ENCODE peak calls at places on chromosomes 13 and 19, in four cellular contexts. One of them, this sample, is unnamed.

GRCh38 chr13:59112375-59112774 is 1051.4 kb downstream of the DIAPH3 start:
- DNase-seq in AG08395: no peak
- DNase-seq in left ventricle myocardium superior: no peak
- DNase-seq in body of pancreas: no peak
- DNase-seq in this sample: peak; percentile 74

GRCh38 chr13:110233181-110233641 is 73.7 kb downstream of the COL4A1 start:
- DNase-seq in AG08395: peak; percentile 73
- DNase-seq in left ventricle myocardium superior: peak; percentile 58
- DNase-seq in body of pancreas: no peak
- DNase-seq in this sample: peak; percentile 92

GRCh38 chr19:53381376-53381775 is 13.6 kb upstream of the ZNF765 start:
- DNase-seq in AG08395: no peak
- DNase-seq in left ventricle myocardium superior: no peak
- DNase-seq in body of pancreas: no peak
- DNase-seq in this sample: no peak

GRCh38 chr13:19810151-19810550 is 27.4 kb upstream of the PSPC1 start:
- DNase-seq in AG08395: no peak
- DNase-seq in left ventricle myocardium superior: no peak
- DNase-seq in body of pancreas: no peak
- DNase-seq in this sample: no peak

GRCh38 chr19:15194938-15195337 is 5.9 kb downstream of the NOTCH3 start:
- DNase-seq in AG08395: peak; percentile 57
- DNase-seq in left ventricle myocardium superior: no peak
- DNase-seq in body of pancreas: peak; percentile 25
- DNase-seq in this sample: peak; percentile 59

GRCh38 chr13:65417953-65418352 is 1812.2 kb downstream of the PCDH9 start:
- DNase-seq in AG08395: no peak
- DNase-seq in left ventricle myocardium superior: no peak
- DNase-seq in body of pancreas: no peak
- DNase-seq in this sample: no peak

GRCh38 chr13:95156208-95156607 is 145.0 kb downstream of the ABCC4 start:
- DNase-seq in AG08395: no peak
- DNase-seq in left ventricle myocardium superior: no peak
- DNase-seq in body of pancreas: no peak
- DNase-seq in this sample: peak; percentile 17

GRCh38 chr19:48613024-48613851 is 1.6 kb downstream of the FAM83E start:
- DNase-seq in AG08395: no peak
- DNase-seq in left ventricle myocardium superior: no peak
- DNase-seq in body of pancreas: no peak
- DNase-seq in this sample: no peak

GRCh38 chr13:112343591-112343990 is 32.6 kb upstream of the SPACA7 start:
- DNase-seq in AG08395: no peak
- DNase-seq in left ventricle myocardium superior: no peak
- DNase-seq in body of pancreas: no peak
- DNase-seq in this sample: no peak

GRCh38 chr19:44530777-44531176 is 1.3 kb upstream of the CEACAM20 start:
- DNase-seq in AG08395: no peak
- DNase-seq in left ventricle myocardium superior: no peak
- DNase-seq in body of pancreas: no peak
- DNase-seq in this sample: peak; percentile 11

GRCh38 chr19:12052057-12052570 is 647 bp downstream of the ZNF878 start:
- DNase-seq in AG08395: no peak
- DNase-seq in left ventricle myocardium superior: no peak
- DNase-seq in body of pancreas: no peak
- DNase-seq in this sample: no peak

GRCh38 chr13:31369213-31369612 is 169.4 kb downstream of the B3GLCT start:
- DNase-seq in AG08395: no peak
- DNase-seq in left ventricle myocardium superior: no peak
- DNase-seq in body of pancreas: no peak
- DNase-seq in this sample: no peak

GRCh38 chr19:48556163-48556562 is 4.2 kb downstream of the SULT2B1 start:
- DNase-seq in AG08395: peak; percentile 72
- DNase-seq in left ventricle myocardium superior: no peak
- DNase-seq in body of pancreas: no peak
- DNase-seq in this sample: peak; percentile 42

GRCh38 chr13:40259899-40260298 is 406.5 kb downstream of the FOXO1 start:
- DNase-seq in AG08395: no peak
- DNase-seq in left ventricle myocardium superior: no peak
- DNase-seq in body of pancreas: no peak
- DNase-seq in this sample: no peak

GRCh38 chr13:84136582-84136981 is 254.3 kb upstream of the SLITRK1 start:
- DNase-seq in AG08395: no peak
- DNase-seq in left ventricle myocardium superior: no peak
- DNase-seq in body of pancreas: no peak
- DNase-seq in this sample: no peak

GRCh38 chr13:52925775-52926285 is 77.4 kb upstream of the PCDH8 start:
- DNase-seq in AG08395: no peak
- DNase-seq in left ventricle myocardium superior: peak; percentile 63
- DNase-seq in body of pancreas: no peak
- DNase-seq in this sample: peak; percentile 5

GRCh38 chr13:113087923-113088690 is 17.5 kb upstream of the F7 start:
- DNase-seq in AG08395: no peak
- DNase-seq in left ventricle myocardium superior: peak; percentile 23
- DNase-seq in body of pancreas: no peak
- DNase-seq in this sample: no peak

GRCh38 chr13:83298636-83299035 is 583.6 kb downstream of the SLITRK1 start:
- DNase-seq in AG08395: no peak
- DNase-seq in left ventricle myocardium superior: no peak
- DNase-seq in body of pancreas: no peak
- DNase-seq in this sample: no peak

GRCh38 chr19:45130888-45131615 is 29.7 kb downstream of the NKPD1 start:
- DNase-seq in AG08395: no peak
- DNase-seq in left ventricle myocardium superior: no peak
- DNase-seq in body of pancreas: no peak
- DNase-seq in this sample: no peak

GRCh38 chr19:17575871-17576757 is 20.7 kb downstream of the COLGALT1 start:
- DNase-seq in AG08395: no peak
- DNase-seq in left ventricle myocardium superior: no peak
- DNase-seq in body of pancreas: no peak
- DNase-seq in this sample: no peak

GRCh38 chr13:50457430-50458393 is 385.8 kb downstream of the DLEU7 start:
- DNase-seq in AG08395: no peak
- DNase-seq in left ventricle myocardium superior: no peak
- DNase-seq in body of pancreas: no peak
- DNase-seq in this sample: no peak

GRCh38 chr19:45070861-45071544 is 5.3 kb downstream of the ZNF296 start:
- DNase-seq in AG08395: no peak
- DNase-seq in left ventricle myocardium superior: no peak
- DNase-seq in body of pancreas: no peak
- DNase-seq in this sample: no peak

GRCh38 chr19:33484226-33484774 is 37.3 kb downstream of the PEPD start:
- DNase-seq in AG08395: no peak
- DNase-seq in left ventricle myocardium superior: peak; percentile 1
- DNase-seq in body of pancreas: no peak
- DNase-seq in this sample: no peak

GRCh38 chr19:952680-953500 is 27.1 kb downstream of the ARID3A start:
- DNase-seq in AG08395: no peak
- DNase-seq in left ventricle myocardium superior: no peak
- DNase-seq in body of pancreas: peak; percentile 64
- DNase-seq in this sample: no peak

GRCh38 chr19:46068345-46069258 is 27.8 kb upstream of the IGFL4 start:
- DNase-seq in AG08395: peak; percentile 87
- DNase-seq in left ventricle myocardium superior: no peak
- DNase-seq in body of pancreas: no peak
- DNase-seq in this sample: peak; percentile 85

GRCh38 chr13:51557875-51558604 is 26.2 kb upstream of the WDFY2 start:
- DNase-seq in AG08395: peak; percentile 78
- DNase-seq in left ventricle myocardium superior: no peak
- DNase-seq in body of pancreas: no peak
- DNase-seq in this sample: peak; percentile 74

GRCh38 chr19:54136086-54136863 is 1.3 kb upstream of the CNOT3 start:
- DNase-seq in AG08395: no peak
- DNase-seq in left ventricle myocardium superior: no peak
- DNase-seq in body of pancreas: no peak
- DNase-seq in this sample: peak; percentile 27

GRCh38 chr13:114310961-114311360 is 3.3 kb upstream of the CHAMP1 start:
- DNase-seq in AG08395: no peak
- DNase-seq in left ventricle myocardium superior: no peak
- DNase-seq in body of pancreas: no peak
- DNase-seq in this sample: no peak

GRCh38 chr13:41546372-41547252 is 89.3 kb downstream of the RGCC start:
- DNase-seq in AG08395: peak; percentile 95
- DNase-seq in left ventricle myocardium superior: no peak
- DNase-seq in body of pancreas: no peak
- DNase-seq in this sample: peak; percentile 83

GRCh38 chr19:28213476-28214082 is 999.4 kb downstream of the UQCRFS1 start:
- DNase-seq in AG08395: no peak
- DNase-seq in left ventricle myocardium superior: no peak
- DNase-seq in body of pancreas: no peak
- DNase-seq in this sample: peak; percentile 7

GRCh38 chr19:39307233-39307821 is 11.1 kb downstream of the IFNL1 start:
- DNase-seq in AG08395: no peak
- DNase-seq in left ventricle myocardium superior: peak; percentile 45
- DNase-seq in body of pancreas: no peak
- DNase-seq in this sample: no peak

GRCh38 chr19:21483589-21484170 is 21.7 kb upstream of the ZNF429 start:
- DNase-seq in AG08395: no peak
- DNase-seq in left ventricle myocardium superior: peak; percentile 82
- DNase-seq in body of pancreas: peak; percentile 55
- DNase-seq in this sample: peak; percentile 10

GRCh38 chr19:38849746-38850230 is at the start of gene HNRNPL:
- DNase-seq in AG08395: peak; percentile 97
- DNase-seq in left ventricle myocardium superior: peak; percentile 99
- DNase-seq in body of pancreas: no peak
- DNase-seq in this sample: no peak

GRCh38 chr19:8158411-8159074 is 9.2 kb upstream of the FBN3 start:
- DNase-seq in AG08395: peak; percentile 66
- DNase-seq in left ventricle myocardium superior: no peak
- DNase-seq in body of pancreas: peak; percentile 79
- DNase-seq in this sample: peak; percentile 62

GRCh38 chr13:63024458-63024857 is 1608.8 kb upstream of the PCDH20 start:
- DNase-seq in AG08395: no peak
- DNase-seq in left ventricle myocardium superior: no peak
- DNase-seq in body of pancreas: no peak
- DNase-seq in this sample: no peak

GRCh38 chr13:109704771-109705628 is 81.4 kb downstream of the IRS2 start:
- DNase-seq in AG08395: no peak
- DNase-seq in left ventricle myocardium superior: peak; percentile 61
- DNase-seq in body of pancreas: peak; percentile 22
- DNase-seq in this sample: no peak

This sample was measured in AG10803.